ENCODE peak calls at places on chromosome X, in six cellular contexts. One of them, this sample, is unnamed.

GRCh38 chrX:27163236-27163635 is 299.9 kb downstream of the PPP4R3C start:
- DNase-seq in IMR-90: no peak
- DNase-seq in body of pancreas: no peak
- DNase-seq in stomach: no peak
- DNase-seq in lower leg skin: no peak
- DNase-seq in K562: no peak
- DNase-seq in this sample: no peak

GRCh38 chrX:70720721-70721120 is 187.8 kb downstream of the TEX11 start:
- DNase-seq in IMR-90: no peak
- DNase-seq in body of pancreas: no peak
- DNase-seq in stomach: no peak
- DNase-seq in lower leg skin: no peak
- DNase-seq in K562: no peak
- DNase-seq in this sample: no peak

GRCh38 chrX:20112022-20112421 is 4.7 kb downstream of the MAP7D2 start:
- DNase-seq in IMR-90: no peak
- DNase-seq in body of pancreas: no peak
- DNase-seq in stomach: no peak
- DNase-seq in lower leg skin: no peak
- DNase-seq in K562: no peak
- DNase-seq in this sample: no peak

GRCh38 chrX:131010186-131010585 is 48.0 kb upstream of the ARHGAP36 start:
- DNase-seq in IMR-90: no peak
- DNase-seq in body of pancreas: no peak
- DNase-seq in stomach: no peak
- DNase-seq in lower leg skin: no peak
- DNase-seq in K562: no peak
- DNase-seq in this sample: no peak

GRCh38 chrX:103571726-103572125 is 13.6 kb upstream of the TCEAL4 start:
- DNase-seq in IMR-90: no peak
- DNase-seq in body of pancreas: no peak
- DNase-seq in stomach: no peak
- DNase-seq in lower leg skin: no peak
- DNase-seq in K562: no peak
- DNase-seq in this sample: no peak

GRCh38 chrX:50813843-50814661 is at the start of gene SHROOM4:
- DNase-seq in IMR-90: peak; percentile 58
- DNase-seq in body of pancreas: no peak
- DNase-seq in stomach: peak; percentile 28
- DNase-seq in lower leg skin: peak; percentile 84
- DNase-seq in K562: no peak
- DNase-seq in this sample: peak; percentile 57

GRCh38 chrX:153521034-153521433 is 3.6 kb downstream of the ATP2B3 start:
- DNase-seq in IMR-90: peak; percentile 45
- DNase-seq in body of pancreas: no peak
- DNase-seq in stomach: peak; percentile 35
- DNase-seq in lower leg skin: no peak
- DNase-seq in K562: no peak
- DNase-seq in this sample: no peak

GRCh38 chrX:143429021-143429570 is 88.2 kb downstream of the SPANXN3 start:
- DNase-seq in IMR-90: no peak
- DNase-seq in body of pancreas: no peak
- DNase-seq in stomach: no peak
- DNase-seq in lower leg skin: no peak
- DNase-seq in K562: no peak
- DNase-seq in this sample: no peak

GRCh38 chrX:7889680-7890079 is 37.5 kb downstream of the PNPLA4 start:
- DNase-seq in IMR-90: peak; percentile 24
- DNase-seq in body of pancreas: no peak
- DNase-seq in stomach: no peak
- DNase-seq in lower leg skin: no peak
- DNase-seq in K562: no peak
- DNase-seq in this sample: no peak

GRCh38 chrX:30196322-30196721 is 19.0 kb upstream of the MAGEB2 start:
- DNase-seq in IMR-90: peak; percentile 9
- DNase-seq in body of pancreas: no peak
- DNase-seq in stomach: no peak
- DNase-seq in lower leg skin: no peak
- DNase-seq in K562: peak; percentile 42
- DNase-seq in this sample: no peak

GRCh38 chrX:22063284-22063683 is 31.2 kb downstream of the PHEX start:
- DNase-seq in IMR-90: no peak
- DNase-seq in body of pancreas: no peak
- DNase-seq in stomach: no peak
- DNase-seq in lower leg skin: no peak
- DNase-seq in K562: no peak
- DNase-seq in this sample: no peak

GRCh38 chrX:27600686-27601085 is 10.5 kb downstream of the DCAF8L2 start:
- DNase-seq in IMR-90: no peak
- DNase-seq in body of pancreas: no peak
- DNase-seq in stomach: no peak
- DNase-seq in lower leg skin: no peak
- DNase-seq in K562: no peak
- DNase-seq in this sample: no peak

GRCh38 chrX:119647552-119648420 is 41.6 kb upstream of the NKRF start:
- DNase-seq in IMR-90: no peak
- DNase-seq in body of pancreas: no peak
- DNase-seq in stomach: no peak
- DNase-seq in lower leg skin: no peak
- DNase-seq in K562: no peak
- DNase-seq in this sample: no peak

GRCh38 chrX:153944140-153944799 is at the start of gene RENBP:
- DNase-seq in IMR-90: no peak
- DNase-seq in body of pancreas: peak; percentile 35
- DNase-seq in stomach: peak; percentile 45
- DNase-seq in lower leg skin: peak; percentile 94
- DNase-seq in K562: peak; percentile 61
- DNase-seq in this sample: peak; percentile 67

GRCh38 chrX:29487714-29488113 is 727.6 kb upstream of the MAGEB2 start:
- DNase-seq in IMR-90: no peak
- DNase-seq in body of pancreas: no peak
- DNase-seq in stomach: no peak
- DNase-seq in lower leg skin: no peak
- DNase-seq in K562: no peak
- DNase-seq in this sample: no peak

GRCh38 chrX:120791013-120791643 is 84.5 kb downstream of the CT47B1 start:
- DNase-seq in IMR-90: peak; percentile 43
- DNase-seq in body of pancreas: peak; percentile 76
- DNase-seq in stomach: peak; percentile 43
- DNase-seq in lower leg skin: peak; percentile 82
- DNase-seq in K562: no peak
- DNase-seq in this sample: no peak

GRCh38 chrX:134313418-134313817 is 76.4 kb downstream of the CCDC160 start:
- DNase-seq in IMR-90: no peak
- DNase-seq in body of pancreas: no peak
- DNase-seq in stomach: no peak
- DNase-seq in lower leg skin: no peak
- DNase-seq in K562: no peak
- DNase-seq in this sample: no peak

GRCh38 chrX:150202641-150203248 is 160.4 kb upstream of the MAMLD1 start:
- DNase-seq in IMR-90: peak; percentile 63
- DNase-seq in body of pancreas: peak; percentile 43
- DNase-seq in stomach: no peak
- DNase-seq in lower leg skin: peak; percentile 78
- DNase-seq in K562: no peak
- DNase-seq in this sample: no peak

GRCh38 chrX:53456254-53456653 is 22.1 kb upstream of the HSD17B10 start:
- DNase-seq in IMR-90: peak; percentile 76
- DNase-seq in body of pancreas: no peak
- DNase-seq in stomach: no peak
- DNase-seq in lower leg skin: no peak
- DNase-seq in K562: no peak
- DNase-seq in this sample: no peak

GRCh38 chrX:131830400-131831184 is 192.5 kb upstream of the STK26 start:
- DNase-seq in IMR-90: peak; percentile 69
- DNase-seq in body of pancreas: peak; percentile 87
- DNase-seq in stomach: peak; percentile 79
- DNase-seq in lower leg skin: no peak
- DNase-seq in K562: peak; percentile 76
- DNase-seq in this sample: peak; percentile 36

GRCh38 chrX:147958316-147958715 is 22.8 kb upstream of the FMR1NB start:
- DNase-seq in IMR-90: peak; percentile 57
- DNase-seq in body of pancreas: no peak
- DNase-seq in stomach: no peak
- DNase-seq in lower leg skin: no peak
- DNase-seq in K562: no peak
- DNase-seq in this sample: no peak

GRCh38 chrX:46811101-46811500 is 25.7 kb upstream of the RP2 start:
- DNase-seq in IMR-90: no peak
- DNase-seq in body of pancreas: no peak
- DNase-seq in stomach: no peak
- DNase-seq in lower leg skin: no peak
- DNase-seq in K562: no peak
- DNase-seq in this sample: no peak

DNA sequence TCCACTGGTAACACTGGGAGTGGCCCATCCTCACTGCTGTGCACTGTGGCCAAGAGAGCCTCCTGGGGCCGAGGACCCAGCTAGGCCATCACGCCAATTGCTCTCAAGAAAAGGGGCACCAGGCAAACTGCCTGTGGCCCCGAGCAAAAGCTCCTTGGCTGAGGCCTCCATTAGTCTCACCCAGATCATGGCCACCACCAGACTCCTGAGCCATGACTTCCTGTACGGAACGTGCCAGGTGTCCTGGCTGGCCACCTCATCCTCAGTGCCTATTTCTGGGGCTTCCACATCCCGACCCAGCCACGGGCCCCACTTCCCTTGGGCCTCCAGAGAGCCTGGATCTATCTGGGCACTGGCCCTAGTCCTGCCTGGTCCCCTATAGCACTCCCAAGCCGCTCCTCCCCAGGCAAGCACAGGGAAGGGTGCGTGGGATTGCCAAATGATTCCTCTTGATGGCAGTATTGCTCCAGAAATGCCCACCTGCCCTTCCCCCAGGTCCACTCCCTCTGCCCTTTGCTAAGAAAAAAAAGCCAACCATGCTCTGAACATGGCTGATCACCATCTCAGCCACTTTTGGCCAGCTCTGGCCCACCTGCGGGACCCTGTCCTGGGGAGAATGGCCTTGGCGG is 212.6 kb upstream of the AGTR2 start:
- DNase-seq in IMR-90: no peak
- DNase-seq in body of pancreas: no peak
- DNase-seq in stomach: no peak
- DNase-seq in lower leg skin: no peak
- DNase-seq in K562: no peak
- DNase-seq in this sample: no peak
- TF ChIP-seq CTCF in IMR-90: no peak
- TF ChIP-seq CTCF in body of pancreas: no peak
- TF ChIP-seq CTCF in stomach: no peak
- TF ChIP-seq CTCF in lower leg skin: no peak
- TF ChIP-seq CTCF in K562: peak; percentile 38
- TF ChIP-seq CTCF in this sample: no peak

DNA sequence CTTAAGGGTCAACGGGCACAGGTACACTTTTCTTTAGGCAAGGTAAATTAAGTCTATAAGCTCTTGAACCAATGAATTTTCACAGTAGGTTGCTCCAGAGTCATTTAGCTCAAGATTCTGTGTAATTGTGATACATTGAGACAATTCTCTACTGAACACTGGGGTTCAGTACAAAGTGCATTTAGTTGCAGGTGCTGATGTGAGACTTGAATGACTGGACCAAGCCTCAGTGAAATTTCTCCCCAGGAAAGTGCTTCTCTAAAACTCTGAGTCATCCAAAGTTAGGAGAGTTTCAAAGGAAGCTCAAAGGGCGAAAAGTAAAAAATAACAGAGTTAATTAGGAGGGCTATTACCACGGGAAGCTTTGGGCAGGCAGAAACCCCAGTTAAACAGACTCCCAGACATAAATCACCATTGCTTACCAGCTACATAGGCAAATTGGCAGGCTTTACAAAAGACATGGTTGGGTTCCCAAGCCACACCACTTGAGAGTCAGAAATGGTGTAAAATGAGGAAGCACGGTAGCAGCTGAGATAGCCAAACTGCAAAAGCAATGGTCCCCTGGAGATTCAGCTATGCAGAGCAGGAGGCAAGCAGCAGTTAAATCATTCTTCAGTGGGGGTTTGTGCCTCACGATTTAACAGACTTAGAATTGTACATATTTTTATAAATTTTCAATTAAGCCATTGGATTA is 202.6 kb downstream of the PCDH19 start:
- DNase-seq in IMR-90: no peak
- DNase-seq in body of pancreas: no peak
- DNase-seq in stomach: no peak
- DNase-seq in lower leg skin: no peak
- DNase-seq in K562: no peak
- DNase-seq in this sample: no peak
- TF ChIP-seq POLR2A in IMR-90: no peak
- TF ChIP-seq POLR2A in body of pancreas: no peak
- TF ChIP-seq POLR2A in stomach: no peak
- TF ChIP-seq POLR2A in lower leg skin: no peak
- TF ChIP-seq POLR2A in K562: no peak
- TF ChIP-seq POLR2A in this sample: no peak

GRCh38 chrX:104697264-104697663 is 131.3 kb downstream of the IL1RAPL2 start:
- DNase-seq in IMR-90: no peak
- DNase-seq in body of pancreas: no peak
- DNase-seq in stomach: no peak
- DNase-seq in lower leg skin: no peak
- DNase-seq in K562: no peak
- DNase-seq in this sample: no peak
- H3K4me3 ChIP-seq in IMR-90: no peak overlapping the region
- H3K4me3 ChIP-seq in body of pancreas: no peak overlapping the region
- H3K4me3 ChIP-seq in stomach: no peak overlapping the region
- H3K4me3 ChIP-seq in lower leg skin: no peak overlapping the region
- H3K4me3 ChIP-seq in K562: no peak overlapping the region
- H3K4me3 ChIP-seq in this sample: no peak overlapping the region

DNA sequence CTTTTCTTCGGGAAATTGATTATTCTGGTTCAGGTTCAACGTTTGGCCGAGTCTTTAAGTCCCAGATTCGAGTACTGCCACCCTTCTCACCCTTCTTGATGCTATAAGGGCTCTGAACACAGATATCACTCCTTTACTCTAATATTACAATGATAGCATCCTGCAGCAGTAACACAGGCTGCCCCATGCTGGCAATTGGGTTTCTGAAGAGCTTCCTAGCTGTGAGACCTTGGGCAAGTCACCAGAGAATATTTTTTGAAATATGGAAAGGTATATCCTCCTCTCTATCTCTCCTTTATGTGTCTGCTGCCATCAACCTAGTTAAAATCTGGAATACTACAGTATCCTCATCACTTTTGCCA is 297 bp upstream of the MTMR8 start:
- DNase-seq in IMR-90: no peak
- DNase-seq in body of pancreas: no peak
- DNase-seq in stomach: no peak
- DNase-seq in lower leg skin: no peak
- DNase-seq in K562: no peak
- DNase-seq in this sample: no peak
- TF ChIP-seq CTCF in IMR-90: no peak
- TF ChIP-seq CTCF in body of pancreas: no peak
- TF ChIP-seq CTCF in stomach: no peak
- TF ChIP-seq CTCF in lower leg skin: no peak
- TF ChIP-seq CTCF in K562: no peak
- TF ChIP-seq CTCF in this sample: no peak

GRCh38 chrX:44042731-44043130 is 69.5 kb upstream of the NDP start:
- DNase-seq in IMR-90: peak; percentile 50
- DNase-seq in body of pancreas: no peak
- DNase-seq in stomach: no peak
- DNase-seq in lower leg skin: no peak
- DNase-seq in K562: no peak
- DNase-seq in this sample: no peak
- TF ChIP-seq POLR2A in IMR-90: no peak
- TF ChIP-seq POLR2A in body of pancreas: no peak
- TF ChIP-seq POLR2A in stomach: no peak
- TF ChIP-seq POLR2A in lower leg skin: no peak
- TF ChIP-seq POLR2A in K562: no peak
- TF ChIP-seq POLR2A in this sample: no peak

GRCh38 chrX:124117325-124117724 is 155.8 kb downstream of the STAG2 start:
- DNase-seq in IMR-90: no peak
- DNase-seq in body of pancreas: no peak
- DNase-seq in stomach: no peak
- DNase-seq in lower leg skin: no peak
- DNase-seq in K562: no peak
- DNase-seq in this sample: no peak
- H3K4me3 ChIP-seq in IMR-90: no peak overlapping the region
- H3K4me3 ChIP-seq in body of pancreas: no peak overlapping the region
- H3K4me3 ChIP-seq in stomach: no peak overlapping the region
- H3K4me3 ChIP-seq in lower leg skin: no peak overlapping the region
- H3K4me3 ChIP-seq in K562: no peak overlapping the region
- H3K4me3 ChIP-seq in this sample: no peak overlapping the region